ENCODE peak calls at places on chromosomes 3 and 15, in four cellular contexts. I is right lobe of liver, T is body of pancreas, U is A549. M is an unnamed sample.

GRCh38 chr15:40769310-40770146 is at the start of gene C15orf62:
- DNase-seq in I (no peak), T (peak), U (no peak), M (no peak)

GRCh38 chr3:45497963-45498362 is 96.6 kb upstream of the LIMD1 start:
- DNase-seq in I (no peak), T (no peak), U (no peak), M (no peak)

GRCh38 chr3:153052096-153052460 is 109.9 kb upstream of the RAP2B start:
- DNase-seq in I (no peak), T (no peak), U (peak), M (no peak)

GRCh38 chr3:150766742-150767141 is 3.8 kb upstream of the SIAH2 start:
- DNase-seq in I (no peak), T (no peak), U (no peak), M (no peak)

GRCh38 chr15:78842519-78842918 is 30.2 kb upstream of the MORF4L1 start:
- DNase-seq in I (no peak), T (no peak), U (no peak), M (no peak)

GRCh38 chr3:42701371-42702065 is 1.1 kb downstream of the HHATL start:
- DNase-seq in I (no peak), T (peak), U (peak), M (no peak)

GRCh38 chr15:59178151-59178705 is 28.4 kb upstream of the LDHAL6B start:
- DNase-seq in I (peak), T (no peak), U (no peak), M (no peak)

GRCh38 chr3:143998266-143998665 is 26.6 kb downstream of the DIPK2A start:
- DNase-seq in I (no peak), T (no peak), U (no peak), M (no peak)

GRCh38 chr3:49217688-49218470 is 46.5 kb downstream of the KLHDC8B start:
- DNase-seq in I (no peak), T (peak), U (no peak), M (no peak)

GRCh38 chr15:70833897-70834765 is 19.8 kb downstream of the LARP6 start:
- DNase-seq in I (no peak), T (no peak), U (peak), M (peak)

GRCh38 chr15:73558529-73558928 is 74.7 kb downstream of the NPTN start:
- DNase-seq in I (no peak), T (no peak), U (no peak), M (no peak)

GRCh38 chr15:73567022-73567421 is 66.2 kb downstream of the NPTN start:
- DNase-seq in I (no peak), T (no peak), U (no peak), M (no peak)

GRCh38 chr15:73560501-73561117 is 72.6 kb downstream of the NPTN start:
- DNase-seq in I (no peak), T (no peak), U (peak), M (peak)

GRCh38 chr15:73568881-73569280 is 64.3 kb downstream of the NPTN start:
- DNase-seq in I (no peak), T (no peak), U (no peak), M (no peak)

GRCh38 chr15:73564255-73564654 is 68.9 kb downstream of the NPTN start:
- DNase-seq in I (no peak), T (no peak), U (no peak), M (no peak)
- TF ChIP-seq CTCF in I (no peak), T (no peak), U (no peak), M (no peak)

GRCh38 chr15:34338347-34338746 is 766 bp upstream of the SLC12A6 start:
- DNase-seq in I (no peak), T (no peak), U (no peak), M (no peak)

GRCh38 chr15:34335176-34335575 is 2.4 kb downstream of the SLC12A6 start:
- DNase-seq in I (no peak), T (no peak), U (no peak), M (no peak)

GRCh38 chr15:34336947-34337556 is 529 bp downstream of the SLC12A6 start:
- DNase-seq in I (no peak), T (peak), U (no peak), M (no peak)

GRCh38 chr15:34336333-34336732 is 1.2 kb downstream of the SLC12A6 start:
- DNase-seq in I (no peak), T (no peak), U (no peak), M (no peak)

DNA sequence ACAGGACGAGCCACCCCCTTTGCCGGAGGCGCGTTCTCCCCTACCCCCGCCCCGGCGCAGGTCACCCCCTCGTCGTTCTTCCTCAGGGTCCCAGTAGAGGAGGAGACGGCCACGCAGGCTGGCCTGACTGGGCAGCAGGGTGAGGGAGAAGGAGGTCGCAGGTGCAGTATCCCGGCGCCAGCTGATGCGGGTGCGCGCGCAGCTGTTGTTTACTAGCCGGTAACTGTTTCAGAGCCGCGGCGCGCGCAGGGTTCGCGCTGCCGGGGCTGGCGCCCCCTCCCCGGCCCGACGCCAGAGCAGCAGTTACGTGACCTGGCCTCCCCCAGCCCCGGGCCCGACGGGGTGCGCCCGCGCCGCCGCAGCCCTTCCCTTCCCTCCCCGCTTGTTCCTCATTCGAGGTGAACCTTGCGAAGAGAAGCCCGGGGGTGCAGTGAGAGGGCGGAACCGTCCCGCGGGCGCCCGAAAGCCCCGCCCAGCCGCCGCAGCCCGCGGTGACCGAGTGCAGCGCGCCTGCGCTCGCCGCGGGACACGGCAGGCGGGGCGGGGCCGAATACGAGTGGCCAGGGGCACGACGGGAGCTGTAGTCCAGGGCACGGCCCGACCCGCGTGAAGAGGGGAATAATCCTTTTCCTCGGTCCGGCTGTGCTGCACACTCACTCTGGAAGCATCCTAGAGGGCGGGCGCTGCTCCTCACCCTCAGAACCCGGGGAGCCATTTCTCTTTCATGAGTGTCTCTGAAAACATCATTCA is at the start of gene SLC12A6:
- DNase-seq in I (peak), T (peak), U (peak), M (peak)
- TF ChIP-seq CTCF in I (peak), T (no peak), U (no peak), M (no peak)

DNA sequence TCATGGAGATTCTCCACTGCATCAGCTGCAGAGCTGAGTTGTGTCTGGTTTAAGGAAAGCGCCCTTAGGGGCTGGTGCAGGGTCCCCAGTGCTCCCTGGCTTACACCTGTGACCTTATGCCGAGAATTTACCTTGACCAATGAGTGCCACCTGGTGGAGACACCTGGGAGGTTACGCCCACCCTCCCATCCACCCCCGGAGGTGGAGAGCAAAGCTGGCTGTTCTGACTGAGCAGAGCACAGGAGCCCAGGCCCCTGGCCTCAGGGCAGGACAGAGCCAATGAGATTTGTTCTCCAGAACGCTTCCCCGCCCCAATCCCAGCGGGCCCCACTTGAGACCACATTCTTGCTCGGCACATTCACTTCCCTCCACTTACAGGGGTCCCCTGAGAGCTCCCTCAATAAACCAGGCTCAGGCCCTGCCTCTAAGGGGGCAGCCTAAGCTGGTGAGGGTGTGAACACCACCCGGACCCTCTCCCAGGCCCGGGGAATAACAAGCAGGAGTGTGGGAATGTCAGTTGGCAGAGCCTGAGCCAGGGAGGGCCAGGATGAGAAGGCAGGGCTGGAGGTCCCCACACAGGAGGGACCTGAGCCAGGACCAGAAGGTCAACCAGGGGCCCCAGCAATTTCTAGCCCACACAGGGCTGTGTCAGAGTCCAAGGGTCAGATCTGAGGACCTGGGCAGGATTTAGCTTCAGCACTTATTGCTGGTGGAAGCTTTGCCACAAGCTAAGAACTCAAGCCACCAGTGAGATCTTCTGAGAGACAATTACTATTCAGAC is 117.1 kb downstream of the TPRA1 start:
- DNase-seq in I (peak), T (peak), U (peak), M (no peak)
- TF ChIP-seq CTCF in I (no peak), T (peak), U (no peak), M (no peak)

GRCh38 chr15:94582368-94582767 is 351.0 kb downstream of the MCTP2 start:
- DNase-seq in I (no peak), T (no peak), U (no peak), M (no peak)
- TF ChIP-seq CTCF in I (no peak), T (no peak), U (no peak), M (no peak)

GRCh38 chr3:63462732-63463131 is 184.6 kb downstream of the SYNPR start:
- DNase-seq in I (no peak), T (no peak), U (no peak), M (no peak)
- TF ChIP-seq CTCF in I (no peak), T (no peak), U (no peak), M (no peak)

DNA sequence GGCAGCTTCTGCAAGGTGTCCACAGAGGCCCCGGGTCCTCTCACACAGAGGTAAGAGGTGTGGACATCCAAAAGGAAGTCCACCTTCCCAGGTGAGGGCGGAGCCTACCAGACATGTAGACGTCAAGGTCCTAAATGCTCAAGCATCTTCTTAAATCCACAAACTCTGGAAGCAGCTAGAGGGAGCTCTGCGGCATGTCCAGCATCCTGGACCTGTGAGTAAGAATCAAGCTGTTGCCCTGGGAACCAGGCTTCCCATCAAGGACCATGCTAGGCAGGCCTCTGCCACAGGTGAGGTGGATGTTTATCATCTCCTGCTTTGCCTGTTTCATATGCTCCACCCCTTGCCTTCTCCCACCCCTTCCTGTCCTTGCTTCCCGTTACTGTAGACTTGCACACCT is 368.2 kb downstream of the GABRG3 start:
- DNase-seq in I (no peak), T (no peak), U (no peak), M (no peak)
- TF ChIP-seq CTCF in I (no peak), T (no peak), U (no peak), M (no peak)

GRCh38 chr3:36497234-36497633 is 116.9 kb downstream of the STAC start:
- DNase-seq in I (no peak), T (no peak), U (no peak), M (no peak)

GRCh38 chr3:36501568-36502075 is 121.3 kb downstream of the STAC start:
- DNase-seq in I (no peak), T (no peak), U (no peak), M (no peak)

GRCh38 chr3:36493051-36493450 is 112.7 kb downstream of the STAC start:
- DNase-seq in I (no peak), T (no peak), U (no peak), M (no peak)

GRCh38 chr3:36494461-36495109 is 114.3 kb downstream of the STAC start:
- DNase-seq in I (no peak), T (peak), U (no peak), M (peak)

DNA sequence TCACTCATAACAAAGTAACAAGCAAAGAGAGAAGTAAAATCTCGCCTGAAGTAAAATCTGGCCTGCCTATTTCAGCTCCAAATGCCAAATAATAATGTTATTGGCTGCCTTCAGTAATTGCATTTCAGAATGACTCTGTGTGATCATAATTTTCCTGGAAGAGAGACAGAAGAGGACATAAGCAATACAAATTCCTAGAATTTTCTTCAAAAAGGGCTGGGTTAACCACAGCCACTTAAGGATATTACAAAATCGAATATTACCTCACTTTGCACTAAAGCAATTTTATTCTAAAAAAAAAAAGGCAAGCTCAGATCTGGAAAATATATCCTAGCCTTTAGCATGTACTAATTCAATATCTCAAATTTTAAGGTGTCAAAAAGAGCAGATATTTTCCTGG is 116.4 kb downstream of the STAC start:
- DNase-seq in I (no peak), T (no peak), U (no peak), M (peak)
- TF ChIP-seq CTCF in I (no peak), T (no peak), U (no peak), M (no peak)

DNA sequence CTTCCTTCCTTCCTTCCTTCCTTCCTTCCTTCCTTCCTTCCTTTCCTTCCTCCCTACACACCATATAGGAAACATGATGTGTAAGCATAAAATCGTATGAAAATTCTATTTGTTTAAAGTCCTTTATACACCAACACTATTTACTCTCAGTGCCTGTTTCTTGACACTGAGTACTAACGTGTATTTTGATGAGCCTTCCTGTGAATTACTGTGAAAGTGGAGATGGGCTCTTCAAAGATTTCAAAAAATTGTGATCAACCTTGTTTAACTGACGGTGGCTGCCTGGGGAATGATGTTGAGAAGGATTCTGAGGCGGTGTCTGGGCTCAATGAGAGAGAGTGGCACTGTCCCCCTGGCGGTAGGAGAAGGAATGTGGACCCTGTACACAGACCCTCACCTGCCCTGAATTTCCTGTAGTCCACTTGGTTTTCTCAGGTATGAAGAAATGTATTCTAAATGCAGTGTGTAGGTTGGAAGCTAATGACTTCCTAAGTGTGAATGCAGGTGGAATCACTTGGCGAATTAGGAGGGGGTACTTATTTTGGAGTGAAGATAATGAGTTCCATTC is 237.9 kb downstream of the GAP43 start:
- DNase-seq in I (no peak), T (no peak), U (no peak), M (no peak)
- TF ChIP-seq CTCF in I (no peak), T (no peak), U (no peak), M (no peak)

GRCh38 chr3:128783774-128784173 is 57.8 kb downstream of the RAB7A start:
- DNase-seq in I (no peak), T (no peak), U (no peak), M (no peak)

GRCh38 chr3:128782282-128783146 is 56.5 kb downstream of the RAB7A start:
- DNase-seq in I (no peak), T (no peak), U (no peak), M (no peak)

GRCh38 chr3:128786434-128787020 is 60.5 kb downstream of the RAB7A start:
- DNase-seq in I (no peak), T (no peak), U (no peak), M (no peak)

GRCh38 chr3:128784843-128785242 is 58.9 kb downstream of the RAB7A start:
- DNase-seq in I (no peak), T (no peak), U (no peak), M (no peak)

GRCh38 chr3:128784228-128784627 is 58.2 kb downstream of the RAB7A start:
- DNase-seq in I (no peak), T (no peak), U (peak), M (no peak)
- TF ChIP-seq CTCF in I (no peak), T (no peak), U (no peak), M (peak)

DNA sequence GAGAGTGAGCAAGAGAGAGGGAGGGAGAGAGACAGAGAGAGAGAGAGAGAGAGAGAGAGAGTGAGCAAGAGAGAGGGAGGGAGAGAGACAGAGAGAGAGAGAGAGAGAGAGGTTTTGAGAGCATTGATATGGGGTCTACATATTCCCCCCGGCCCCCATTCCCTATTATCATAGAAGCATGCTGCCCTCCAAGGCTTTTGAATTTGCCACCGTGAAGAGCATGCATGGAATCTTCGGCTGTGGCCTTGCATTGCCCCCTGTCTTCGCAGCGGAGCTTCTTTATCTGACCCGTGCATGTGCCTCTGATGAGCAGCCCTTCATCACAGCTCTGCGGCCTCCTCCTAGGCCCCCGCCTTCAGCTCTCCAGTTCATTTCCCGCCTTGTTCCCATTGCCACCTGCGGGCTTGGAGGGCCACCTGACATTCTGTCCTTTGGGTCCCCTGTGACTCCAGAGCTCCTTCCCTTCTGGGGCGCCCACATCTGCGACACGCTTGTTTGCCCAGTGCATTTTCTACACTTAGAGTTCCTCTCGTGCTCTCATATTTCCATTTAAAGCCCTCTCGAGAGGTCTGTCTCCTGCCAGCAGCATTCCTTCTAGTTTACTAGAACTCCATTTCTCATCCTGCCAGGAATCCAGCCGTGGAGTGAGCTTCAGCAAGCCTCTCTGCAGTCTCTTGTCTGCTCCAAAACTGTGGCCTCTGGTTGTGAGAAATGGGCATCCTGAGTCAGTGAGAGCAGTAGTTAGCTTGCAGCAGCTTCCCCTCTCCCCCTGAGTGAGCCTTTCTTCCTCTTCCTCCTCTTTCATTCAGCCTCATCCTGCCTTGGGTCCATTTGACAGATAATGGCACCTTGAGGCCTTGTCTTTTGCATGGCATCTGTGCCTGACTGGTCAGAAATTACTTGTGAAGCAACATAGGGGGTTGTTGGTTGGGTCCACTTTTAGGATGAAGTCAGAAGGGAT is 25.3 kb downstream of the LPP start:
- DNase-seq in I (no peak), T (no peak), U (no peak), M (peak)
- TF ChIP-seq CTCF in I (no peak), T (no peak), U (no peak), M (peak)

M was measured in AG09319.